ENCODE peak calls at places on chromosomes 5 and 9, in four cellular contexts. One of them, this sample, is unnamed.

GRCh38 chr5:76522103-76522942 is 100.9 kb downstream of the F2RL2 start:
- DNase-seq in bronchial epithelial cell: no peak
- DNase-seq in CD4-positive, alpha-beta T cell: no peak
- DNase-seq in endodermal cell: no peak
- DNase-seq in this sample: no peak

GRCh38 chr9:35690447-35691324 is 961 bp upstream of the TPM2 start:
- DNase-seq in bronchial epithelial cell: no peak
- DNase-seq in CD4-positive, alpha-beta T cell: no peak
- DNase-seq in endodermal cell: peak; percentile 88
- DNase-seq in this sample: peak; percentile 22

GRCh38 chr5:150522504-150523464 is 14.9 kb downstream of the NDST1 start:
- DNase-seq in bronchial epithelial cell: no peak
- DNase-seq in CD4-positive, alpha-beta T cell: no peak
- DNase-seq in endodermal cell: no peak
- DNase-seq in this sample: no peak

GRCh38 chr5:138065102-138065501 is 18.7 kb upstream of the WNT8A start:
- DNase-seq in bronchial epithelial cell: no peak
- DNase-seq in CD4-positive, alpha-beta T cell: no peak
- DNase-seq in endodermal cell: peak; percentile 84
- DNase-seq in this sample: no peak

GRCh38 chr5:54774281-54775171 is 210.9 kb downstream of the ESM1 start:
- DNase-seq in bronchial epithelial cell: no peak
- DNase-seq in CD4-positive, alpha-beta T cell: no peak
- DNase-seq in endodermal cell: peak; percentile 49
- DNase-seq in this sample: no peak

GRCh38 chr5:86684222-86684621 is 66.5 kb downstream of the COX7C start:
- DNase-seq in bronchial epithelial cell: peak; percentile 6
- DNase-seq in CD4-positive, alpha-beta T cell: no peak
- DNase-seq in endodermal cell: no peak
- DNase-seq in this sample: no peak

GRCh38 chr5:172140866-172141265 is 47.2 kb downstream of the STK10 start:
- DNase-seq in bronchial epithelial cell: no peak
- DNase-seq in CD4-positive, alpha-beta T cell: no peak
- DNase-seq in endodermal cell: no peak
- DNase-seq in this sample: no peak

GRCh38 chr9:75847085-75847484 is 43.4 kb upstream of the PCSK5 start:
- DNase-seq in bronchial epithelial cell: no peak
- DNase-seq in CD4-positive, alpha-beta T cell: no peak
- DNase-seq in endodermal cell: no peak
- DNase-seq in this sample: no peak

GRCh38 chr9:85040806-85041575 is 371.5 kb downstream of the NTRK2 start:
- DNase-seq in bronchial epithelial cell: peak; percentile 31
- DNase-seq in CD4-positive, alpha-beta T cell: no peak
- DNase-seq in endodermal cell: no peak
- DNase-seq in this sample: no peak

GRCh38 chr9:119998614-119999013 is 581.4 kb downstream of the CDK5RAP2 start:
- DNase-seq in bronchial epithelial cell: no peak
- DNase-seq in CD4-positive, alpha-beta T cell: no peak
- DNase-seq in endodermal cell: no peak
- DNase-seq in this sample: no peak

GRCh38 chr5:133607451-133607850 is 4.9 kb downstream of the FSTL4 start:
- DNase-seq in bronchial epithelial cell: no peak
- DNase-seq in CD4-positive, alpha-beta T cell: no peak
- DNase-seq in endodermal cell: no peak
- DNase-seq in this sample: no peak

GRCh38 chr5:74596930-74597329 is 43.6 kb downstream of the ENC1 start:
- DNase-seq in bronchial epithelial cell: no peak
- DNase-seq in CD4-positive, alpha-beta T cell: no peak
- DNase-seq in endodermal cell: peak; percentile 76
- DNase-seq in this sample: no peak

GRCh38 chr9:6006968-6007769 is 8.3 kb downstream of the RANBP6 start:
- DNase-seq in bronchial epithelial cell: peak; percentile 82
- DNase-seq in CD4-positive, alpha-beta T cell: peak; percentile 95
- DNase-seq in endodermal cell: peak; percentile 98
- DNase-seq in this sample: peak; percentile 59
- TF ChIP-seq CTCF in bronchial epithelial cell: no peak
- TF ChIP-seq CTCF in CD4-positive, alpha-beta T cell: no peak
- TF ChIP-seq CTCF in endodermal cell: no peak
- TF ChIP-seq CTCF in this sample: no peak

GRCh38 chr5:174489233-174489632 is 235.1 kb upstream of the MSX2 start:
- DNase-seq in bronchial epithelial cell: no peak
- DNase-seq in CD4-positive, alpha-beta T cell: no peak
- DNase-seq in endodermal cell: no peak
- DNase-seq in this sample: no peak
- H3K27me3 ChIP-seq in bronchial epithelial cell: no peaks in the 10 kb centered on the region
- H3K27me3 ChIP-seq in CD4-positive, alpha-beta T cell: no peaks in the 10 kb centered on the region
- H3K27me3 ChIP-seq in endodermal cell: no peaks in the 10 kb centered on the region
- H3K27me3 ChIP-seq in this sample: no peaks in the 10 kb centered on the region

GRCh38 chr5:98769256-98770157 is 4.0 kb upstream of the RGMB start:
- DNase-seq in bronchial epithelial cell: no peak
- DNase-seq in CD4-positive, alpha-beta T cell: no peak
- DNase-seq in endodermal cell: peak; percentile 85
- DNase-seq in this sample: no peak
- TF ChIP-seq CTCF in bronchial epithelial cell: no peak
- TF ChIP-seq CTCF in CD4-positive, alpha-beta T cell: peak; percentile 25
- TF ChIP-seq CTCF in endodermal cell: peak; percentile 64
- TF ChIP-seq CTCF in this sample: no peak

DNA sequence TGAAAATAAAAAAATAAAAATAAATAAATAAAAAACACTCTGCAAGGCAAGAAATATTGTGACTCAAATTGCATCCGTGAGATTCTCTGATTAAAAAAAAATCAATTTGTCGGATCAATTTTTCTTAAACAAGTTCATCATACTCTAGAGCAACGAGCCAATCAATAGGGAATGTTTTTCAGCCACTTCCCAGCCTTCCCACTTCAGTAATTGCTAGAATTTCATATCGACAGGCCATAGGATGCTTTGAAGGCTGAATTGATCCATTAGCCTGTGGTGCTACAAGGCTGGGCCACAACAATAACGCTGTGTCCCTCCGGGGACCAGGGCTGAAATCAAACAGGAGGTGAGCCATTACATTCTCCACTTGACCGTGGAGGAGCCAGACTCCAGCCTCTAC is 308.8 kb downstream of the TLE1 start:
- DNase-seq in bronchial epithelial cell: no peak
- DNase-seq in CD4-positive, alpha-beta T cell: no peak
- DNase-seq in endodermal cell: no peak
- DNase-seq in this sample: no peak
- H3K27me3 ChIP-seq in bronchial epithelial cell: no peaks in the 10 kb centered on the region
- H3K27me3 ChIP-seq in CD4-positive, alpha-beta T cell: no peaks in the 10 kb centered on the region
- H3K27me3 ChIP-seq in endodermal cell: no peaks in the 10 kb centered on the region
- H3K27me3 ChIP-seq in this sample: no peaks in the 10 kb centered on the region

GRCh38 chr5:98927242-98927987 is 1.4 kb downstream of the CHD1 start:
- DNase-seq in bronchial epithelial cell: peak; percentile 61
- DNase-seq in CD4-positive, alpha-beta T cell: peak; percentile 45
- DNase-seq in endodermal cell: peak; percentile 50
- DNase-seq in this sample: peak; percentile 21

GRCh38 chr5:98928802-98929122 is at the start of gene CHD1:
- DNase-seq in bronchial epithelial cell: peak; percentile 81
- DNase-seq in CD4-positive, alpha-beta T cell: peak; percentile 94
- DNase-seq in endodermal cell: peak; percentile 98
- DNase-seq in this sample: peak; percentile 86

GRCh38 chr5:98921947-98922508 is 6.8 kb downstream of the CHD1 start:
- DNase-seq in bronchial epithelial cell: no peak
- DNase-seq in CD4-positive, alpha-beta T cell: no peak
- DNase-seq in endodermal cell: no peak
- DNase-seq in this sample: no peak

GRCh38 chr5:98927988-98928801 is 612 bp downstream of the CHD1 start:
- DNase-seq in bronchial epithelial cell: peak; percentile 35
- DNase-seq in CD4-positive, alpha-beta T cell: no peak
- DNase-seq in endodermal cell: peak; percentile 87
- DNase-seq in this sample: no peak

DNA sequence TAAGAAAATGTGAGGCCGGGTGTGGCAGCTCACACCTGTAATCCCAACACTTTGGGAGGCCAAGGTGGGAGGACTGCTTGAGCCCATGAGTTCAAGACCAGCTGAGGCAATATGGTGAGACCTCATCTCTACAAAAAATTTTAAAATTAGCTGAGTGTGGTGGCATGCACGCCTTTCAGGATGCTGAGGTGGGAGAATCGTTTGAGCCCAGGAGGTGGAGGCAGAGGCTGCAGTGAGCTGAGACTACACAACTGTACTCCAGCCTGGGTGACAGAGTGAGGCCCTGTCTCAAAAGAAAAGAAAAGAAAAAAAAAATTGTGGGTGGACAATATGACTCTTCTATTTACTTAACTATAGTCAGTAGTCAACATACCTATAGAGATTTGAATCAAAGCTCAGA is 4.8 kb downstream of the CHD1 start:
- DNase-seq in bronchial epithelial cell: no peak
- DNase-seq in CD4-positive, alpha-beta T cell: no peak
- DNase-seq in endodermal cell: no peak
- DNase-seq in this sample: no peak
- TF ChIP-seq CTCF in bronchial epithelial cell: no peak
- TF ChIP-seq CTCF in CD4-positive, alpha-beta T cell: no peak
- TF ChIP-seq CTCF in endodermal cell: no peak
- TF ChIP-seq CTCF in this sample: no peak